ENCODE peak calls at places on chromosomes 3 and 15, in four cellular contexts. E is AG04450, N is cardiac muscle cell, X is IMR-90. D is an unnamed sample.

GRCh38 chr15:98160236-98160635 is 199.7 kb downstream of the ARRDC4 start:
- DNase-seq in E (no peak), X (no peak), N (no peak), D (no peak)

GRCh38 chr3:140521751-140522445 is 156.0 kb upstream of the TRIM42 start:
- DNase-seq in E (no peak), X (no peak), N (no peak), D (no peak)

GRCh38 chr3:139434764-139435291 is 41.5 kb downstream of the RBP2 start:
- DNase-seq in N (no peak), X (peak; percentile 28), E (no peak), D (no peak)

GRCh38 chr15:78368115-78368514 is 28.0 kb downstream of the CRABP1 start:
- DNase-seq in N (no peak), E (no peak), X (no peak), D (no peak)

GRCh38 chr15:57649138-57649537 is 57.4 kb upstream of the POLR2M start:
- DNase-seq in X (no peak), N (no peak), E (no peak), D (no peak)

GRCh38 chr3:107619549-107619948 is 96.8 kb downstream of the BBX start:
- DNase-seq in E (no peak), X (no peak), N (no peak), D (no peak)

GRCh38 chr15:74869726-74870407 is 3.3 kb downstream of the SCAMP2 start:
- DNase-seq in E (no peak), N (no peak), X (peak; percentile 39), D (no peak)

GRCh38 chr3:138457863-138458735 is 23.7 kb downstream of the ESYT3 start:
- DNase-seq in N (no peak), X (no peak), E (no peak), D (no peak)

GRCh38 chr15:38842991-38843610 is 278.5 kb upstream of the RASGRP1 start:
- DNase-seq in X (peak; percentile 28), N (no peak), E (no peak), D (no peak)

GRCh38 chr3:182501861-182502260 is 291.4 kb upstream of the ATP11B start:
- DNase-seq in X (no peak), N (no peak), E (no peak), D (no peak)

GRCh38 chr15:48720646-48721045 is 75.1 kb upstream of the FBN1 start:
- DNase-seq in X (no peak), E (no peak), N (no peak), D (no peak)

GRCh38 chr15:89492934-89493631 is 3.3 kb downstream of the RHCG start:
- DNase-seq in E (no peak), N (no peak), X (no peak), D (no peak)

GRCh38 chr3:123338620-123339061 is 110.2 kb downstream of the ADCY5 start:
- DNase-seq in E (no peak), N (no peak), X (no peak), D (no peak)

GRCh38 chr3:158731525-158731924 is 732 bp downstream of the RARRES1 start:
- DNase-seq in N (no peak), X (no peak), E (no peak), D (no peak)

GRCh38 chr3:158731938-158732855 is at the start of gene RARRES1:
- DNase-seq in N (peak; percentile 77), X (peak; percentile 62), E (no peak), D (no peak)

GRCh38 chr3:158735296-158736033 is 3.2 kb upstream of the RARRES1 start:
- DNase-seq in E (no peak), N (no peak), X (no peak), D (no peak)

GRCh38 chr3:158728851-158729250 is 3.4 kb downstream of the RARRES1 start:
- DNase-seq in X (no peak), E (no peak), N (no peak), D (no peak)

DNA sequence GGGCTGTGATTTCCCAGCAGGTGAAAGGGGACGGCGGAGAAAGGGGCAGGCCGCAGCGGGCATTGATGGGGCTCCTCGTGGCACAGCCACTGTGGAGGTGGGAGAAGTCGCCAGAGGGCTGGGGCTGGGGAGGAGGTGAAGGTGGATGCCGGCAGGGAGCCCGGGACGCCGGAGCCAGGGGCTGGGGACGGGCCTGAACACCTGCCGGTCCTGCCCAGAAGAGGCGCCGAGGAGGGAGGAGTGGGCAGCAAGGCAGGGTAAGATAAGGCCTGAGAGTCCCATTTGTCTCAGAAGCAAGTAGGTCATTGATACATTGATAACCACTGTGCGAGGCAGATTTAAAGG is 571 bp upstream of the RARRES1 start:
- DNase-seq in N (no peak), X (no peak), E (no peak), D (no peak)
- H3K4me3 ChIP-seq in N (peak overlapping the region; percentile 60), X (peak overlapping the region; percentile 44), E (peak overlapping the region; percentile 59), D (no peak overlapping the region)

DNA sequence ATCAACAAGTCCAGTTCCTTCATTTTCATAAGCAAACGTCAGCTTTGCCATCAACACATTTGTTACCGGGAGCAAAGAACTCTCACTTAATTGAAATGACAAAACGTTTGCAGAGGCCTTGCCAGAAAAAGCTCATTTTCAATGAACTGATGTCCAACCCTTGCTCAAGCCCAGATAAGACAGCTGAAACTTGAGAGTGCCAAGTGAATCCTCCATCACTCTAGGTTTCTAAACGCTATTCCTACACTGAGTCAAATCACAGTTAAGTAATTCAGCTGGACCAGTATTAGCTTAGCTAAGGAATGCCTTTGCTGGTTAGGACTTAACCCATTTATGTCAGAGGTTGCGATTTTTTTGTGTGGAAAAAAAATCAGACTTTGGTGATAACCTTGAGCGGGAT is 11.5 kb downstream of the CHSY1 start:
- DNase-seq in N (no peak), X (peak; percentile 81), E (no peak), D (no peak)
- H3K4me3 ChIP-seq in N (no peak overlapping the region), X (no peak overlapping the region), E (no peak overlapping the region), D (no peak overlapping the region)

DNA sequence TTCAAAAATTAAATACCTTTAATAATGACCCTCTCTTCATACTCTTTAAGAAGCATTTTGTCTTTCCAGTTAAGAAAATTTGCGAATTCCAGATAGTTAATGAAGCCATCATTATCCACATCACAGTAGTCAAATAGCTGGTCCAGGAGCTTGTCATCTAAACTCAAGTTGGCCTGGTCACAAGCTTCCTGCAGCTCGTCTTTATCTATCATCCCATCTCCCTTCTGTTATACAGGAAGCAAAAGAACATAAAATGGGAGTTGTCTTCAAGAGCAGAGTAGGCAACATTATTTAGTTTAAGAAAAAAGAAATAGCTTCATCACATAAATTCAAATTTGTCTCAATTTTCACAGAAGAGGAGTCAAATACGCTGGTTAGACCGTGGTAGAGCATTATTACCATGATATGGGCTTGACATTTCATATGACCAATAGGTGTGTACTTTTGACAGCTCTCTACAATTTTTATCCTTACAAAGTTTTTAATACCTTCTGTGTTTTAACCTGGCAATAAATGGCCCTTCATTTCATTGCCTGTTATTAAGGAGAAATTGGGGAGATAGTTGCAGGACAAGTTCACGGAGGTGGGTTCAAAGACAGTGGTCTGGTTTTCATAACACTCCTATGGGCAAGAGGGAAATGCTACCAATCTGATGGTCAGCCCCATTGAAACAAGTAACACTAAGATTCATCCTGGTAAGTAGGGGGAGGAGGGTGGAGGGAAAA is 45.4 kb downstream of the EFHB start:
- DNase-seq in E (no peak), X (no peak), N (no peak), D (no peak)
- H3K4me3 ChIP-seq in E (peak overlapping the region; percentile 28), X (no peak overlapping the region), N (no peak overlapping the region), D (no peak overlapping the region)

GRCh38 chr3:101781166-101781565 is 2.2 kb downstream of the NXPE3 start:
- DNase-seq in N (no peak), X (no peak), E (no peak), D (no peak)
- H3K4me3 ChIP-seq in N (no peak overlapping the region), X (peak overlapping the region; percentile 1), E (peak overlapping the region; percentile 93), D (no peak overlapping the region)

GRCh38 chr3:58784888-58785287 is 118.3 kb upstream of the FAM3D start:
- DNase-seq in E (no peak), X (no peak), N (no peak), D (no peak)

GRCh38 chr3:58784425-58784824 is 117.9 kb upstream of the FAM3D start:
- DNase-seq in E (no peak), X (no peak), N (no peak), D (no peak)

GRCh38 chr3:58776231-58776630 is 109.7 kb upstream of the FAM3D start:
- DNase-seq in E (no peak), N (no peak), X (no peak), D (no peak)

GRCh38 chr3:58783845-58784244 is 117.3 kb upstream of the FAM3D start:
- DNase-seq in E (no peak), X (no peak), N (no peak), D (no peak)

GRCh38 chr3:58779934-58780333 is 113.4 kb upstream of the FAM3D start:
- DNase-seq in E (no peak), X (no peak), N (no peak), D (no peak)
- H3K4me3 ChIP-seq in E (no peak overlapping the region), X (no peak overlapping the region), N (no peak overlapping the region), D (no peak overlapping the region)

GRCh38 chr15:92907880-92908279 is 7.8 kb downstream of the CHD2 start:
- DNase-seq in X (peak; percentile 90), N (no peak), E (peak; percentile 55), D (peak; percentile 17)
- H3K4me3 ChIP-seq in X (no peak overlapping the region), N (peak overlapping the region; percentile 4), E (peak overlapping the region; percentile 14), D (peak overlapping the region; percentile 36)

D was measured in effector memory CD4-positive, alpha-beta T cell.